ENCODE peak calls at places on chromosomes 16 and 17, in ten cellular contexts. N, M, S, G, F, J, R, P, Y and Q are unnamed samples.

GRCh38 chr16:4664538-4665418 is 28.6 kb upstream of the NUDT16L1 start:
- DNase-seq in G (no peak), S (no peak), P (no peak), N (no peak), M (peak; percentile 73), R (no peak), F (peak; percentile 42), Y (no peak), J (peak; percentile 70), Q (no peak)

GRCh38 chr17:15210247-15210646 is 54.9 kb downstream of the PMP22 start:
- DNase-seq in P (no peak), J (no peak), N (no peak), S (no peak), G (no peak), F (no peak), M (no peak), Y (no peak), R (no peak), Q (no peak)

GRCh38 chr17:10177921-10178788 is 20.3 kb downstream of the GAS7 start:
- DNase-seq in Y (peak; percentile 40), S (no peak), P (no peak), N (no peak), R (no peak), F (no peak), G (peak; percentile 62), M (no peak), J (no peak), Q (no peak)

GRCh38 chr16:31700530-31701388 is 172.8 kb upstream of the ZNF267 start:
- DNase-seq in J (peak; percentile 81), R (peak; percentile 73), N (no peak), G (peak; percentile 61), M (no peak), S (peak; percentile 22), Y (peak; percentile 78), F (peak; percentile 72), P (peak; percentile 91), Q (no peak)

GRCh38 chr17:41394254-41395016 is 3.0 kb downstream of the KRT31 start:
- DNase-seq in F (peak; percentile 99), M (no peak), P (no peak), J (no peak), Y (no peak), S (no peak), G (no peak), N (peak; percentile 34), R (no peak), Q (peak; percentile 84)

GRCh38 chr17:41140360-41141132 is at the start of gene KRTAP4-6:
- DNase-seq in P (no peak), N (peak; percentile 86), Y (no peak), R (no peak), G (no peak), J (no peak), S (no peak), M (no peak), F (peak; percentile 99), Q (peak; percentile 95)

GRCh38 chr17:47852113-47852949 is 1.4 kb upstream of the SP6 start:
- DNase-seq in M (no peak), J (no peak), F (no peak), R (no peak), S (no peak), Y (no peak), G (no peak), N (no peak), P (no peak), Q (no peak)

GRCh38 chr16:57106767-57107166 is 14.4 kb downstream of the CPNE2 start:
- DNase-seq in F (no peak), S (no peak), J (no peak), G (no peak), N (peak; percentile 19), Y (peak; percentile 42), P (no peak), M (no peak), R (no peak), Q (no peak)

GRCh38 chr16:17177242-17177967 is 293.4 kb downstream of the XYLT1 start:
- DNase-seq in F (peak; percentile 94), N (no peak), M (no peak), R (no peak), S (no peak), Y (no peak), P (no peak), G (no peak), J (no peak), Q (peak; percentile 83)

GRCh38 chr16:68074850-68075249 is 10.3 kb upstream of the NFATC3 start:
- DNase-seq in N (no peak), P (no peak), Y (no peak), G (no peak), M (peak; percentile 72), S (no peak), R (no peak), F (no peak), J (no peak), Q (no peak)

DNA sequence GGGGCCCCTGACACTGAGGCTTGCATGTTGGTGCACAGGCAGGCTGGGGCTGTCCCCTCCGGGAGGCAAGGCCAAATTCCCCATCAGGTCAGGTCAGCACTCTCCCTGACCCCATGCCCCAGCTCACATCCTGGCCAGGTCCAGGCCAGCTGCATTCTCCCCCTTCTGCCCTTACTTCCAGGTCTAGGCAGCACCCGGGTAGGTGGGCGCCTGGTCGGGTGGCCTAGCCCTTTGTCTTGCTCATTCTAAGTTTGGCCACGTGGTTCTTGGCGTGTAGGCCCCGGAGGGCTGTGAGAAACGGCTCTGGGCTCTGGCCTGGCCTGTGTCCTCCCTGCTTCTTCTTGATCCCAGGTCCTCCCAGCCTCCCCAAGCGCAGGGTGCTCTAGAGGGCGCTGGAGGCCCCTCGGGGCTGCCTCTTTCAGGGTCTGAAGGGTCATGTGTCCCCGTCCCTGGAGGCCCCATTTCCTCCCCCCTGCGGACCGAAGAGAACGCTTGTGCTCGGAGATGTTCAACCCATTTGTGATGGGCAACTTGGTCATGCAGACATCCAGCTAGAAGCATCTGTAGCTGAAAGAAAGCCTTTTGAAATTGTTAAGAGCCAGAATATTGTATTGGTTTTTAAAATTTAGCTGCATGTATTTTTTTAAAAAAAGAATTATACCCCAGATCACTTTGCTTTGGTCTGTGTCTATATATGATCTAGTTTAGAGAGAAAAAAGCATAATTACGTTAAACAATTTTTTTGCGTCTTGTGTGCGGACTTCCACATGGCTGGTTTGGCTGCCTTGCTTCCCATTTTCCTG is 6.7 kb downstream of the BAHCC1 start:
- DNase-seq in S (peak; percentile 8), R (peak; percentile 40), J (no peak), F (no peak), N (peak; percentile 39), Y (peak; percentile 62), M (no peak), G (peak; percentile 65), P (no peak), Q (no peak)
- H3K27ac ChIP-seq in S (peak overlapping the region; percentile 67), R (peak overlapping the region; percentile 94), J (no peak overlapping the region), F (no peak overlapping the region), N (no peak overlapping the region), Y (peak overlapping the region; percentile 99), M (peak overlapping the region; percentile 95), G (peak overlapping the region; percentile 90), P (peak overlapping the region; percentile 99), Q (no peak overlapping the region)

GRCh38 chr17:63819131-63819530 is 8.1 kb upstream of the PSMC5 start:
- DNase-seq in J (no peak), N (no peak), S (no peak), Y (no peak), M (no peak), G (no peak), R (no peak), P (no peak), F (no peak), Q (no peak)
- H3K27ac ChIP-seq in J (no peak overlapping the region), N (no peak overlapping the region), S (no peak overlapping the region), Y (no peak overlapping the region), M (peak overlapping the region; percentile 24), G (peak overlapping the region; percentile 23), R (no peak overlapping the region), P (peak overlapping the region; percentile 35), F (no peak overlapping the region), Q (no peak overlapping the region)

DNA sequence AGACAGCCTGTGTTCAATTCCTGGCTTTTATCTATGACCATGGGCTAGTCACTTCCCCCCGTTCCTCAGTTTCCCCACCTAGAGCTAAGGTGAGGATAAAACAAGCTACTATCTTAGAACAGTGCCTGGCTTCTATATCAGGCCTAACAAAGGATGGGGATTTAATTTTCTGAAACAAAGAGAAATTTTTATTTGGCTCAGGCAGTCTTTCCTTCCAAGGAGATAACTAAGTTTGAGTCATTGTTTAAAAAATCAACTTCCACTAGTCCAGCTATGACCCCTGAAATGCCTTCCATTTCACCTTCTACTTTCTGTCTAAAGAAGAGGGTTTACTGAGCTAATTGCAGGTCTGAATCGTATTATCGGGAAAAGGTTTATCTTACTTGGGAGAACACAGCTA is 99.0 kb downstream of the CMIP start:
- DNase-seq in P (no peak), G (no peak), R (no peak), Y (no peak), M (no peak), F (no peak), S (no peak), N (no peak), J (no peak), Q (no peak)
- H3K27ac ChIP-seq in P (no peak overlapping the region), G (no peak overlapping the region), R (no peak overlapping the region), Y (no peak overlapping the region), M (no peak overlapping the region), F (no peak overlapping the region), S (no peak overlapping the region), N (no peak overlapping the region), J (no peak overlapping the region), Q (no peak overlapping the region)

GRCh38 chr17:49798182-49798581 is 9.7 kb downstream of the KAT7 start:
- DNase-seq in G (no peak), P (no peak), M (no peak), F (no peak), R (no peak), Y (no peak), J (no peak), N (no peak), S (no peak), Q (no peak)

GRCh38 chr17:49793309-49793708 is 4.8 kb downstream of the KAT7 start:
- DNase-seq in N (no peak), Y (no peak), S (no peak), F (no peak), R (no peak), P (no peak), J (no peak), M (no peak), G (no peak), Q (no peak)

GRCh38 chr17:49795372-49795771 is 6.9 kb downstream of the KAT7 start:
- DNase-seq in Y (no peak), S (no peak), M (no peak), P (no peak), J (no peak), F (no peak), G (no peak), N (no peak), R (no peak), Q (no peak)

DNA sequence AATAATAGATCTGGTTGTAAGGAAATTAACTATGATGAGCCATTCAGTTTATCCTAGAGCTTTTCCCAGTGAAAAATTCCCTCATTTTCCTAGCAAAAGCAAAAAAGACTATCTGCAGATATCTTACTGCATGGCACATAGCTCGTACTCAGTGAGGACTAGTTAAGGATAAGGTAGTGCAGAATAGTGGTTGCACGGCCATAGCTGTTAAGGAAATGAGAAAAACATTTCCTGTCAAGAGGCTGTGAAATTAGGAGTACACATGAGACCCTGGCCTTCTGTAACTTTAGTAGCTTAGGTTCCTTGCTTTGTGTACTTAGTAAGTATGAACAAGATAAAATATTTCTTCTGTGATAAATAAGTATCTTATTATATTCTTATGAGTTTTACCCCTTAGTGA is 10.3 kb downstream of the KAT7 start:
- DNase-seq in J (no peak), S (no peak), R (no peak), F (no peak), G (no peak), M (no peak), Y (no peak), N (no peak), P (no peak), Q (no peak)
- H3K27ac ChIP-seq in J (no peak overlapping the region), S (no peak overlapping the region), R (no peak overlapping the region), F (no peak overlapping the region), G (no peak overlapping the region), M (no peak overlapping the region), Y (no peak overlapping the region), N (no peak overlapping the region), P (no peak overlapping the region), Q (no peak overlapping the region)